ENCODE peak calls at places on chromosomes 16 and 17, in four cellular contexts. W, K, S and Z are unnamed samples. For H3K27me3, the result is how much of the 10 kb centered on the place peaks cover.

GRCh38 chr16:73956592-73957495 is 339.8 kb upstream of the PSMD7 start:
- DNase-seq in W (peak), K (peak), S (peak), Z (peak)

GRCh38 chr17:41710472-41711090 is 1.6 kb upstream of the GAST start:
- DNase-seq in W (no peak), K (no peak), S (no peak), Z (peak)

GRCh38 chr17:7881655-7882054 is 6.9 kb upstream of the CHD3 start:
- DNase-seq in W (peak), K (no peak), S (no peak), Z (no peak)

GRCh38 chr17:63024716-63025115 is 58.7 kb downstream of the TANC2 start:
- DNase-seq in W (no peak), K (no peak), S (no peak), Z (no peak)

GRCh38 chr16:12339686-12340085 is 363.2 kb downstream of the SNX29 start:
- DNase-seq in W (no peak), K (peak), S (no peak), Z (no peak)

GRCh38 chr16:58940609-58941008 is 206.5 kb upstream of the GOT2 start:
- DNase-seq in W (no peak), K (no peak), S (no peak), Z (no peak)

GRCh38 chr17:60563743-60564142 is 36.2 kb upstream of the PPM1D start:
- DNase-seq in W (no peak), K (no peak), S (no peak), Z (no peak)

GRCh38 chr16:322476-323143 is 29.9 kb downstream of the AXIN1 start:
- DNase-seq in W (no peak), K (no peak), S (no peak), Z (no peak)

GRCh38 chr16:56409195-56409594 is 16.1 kb downstream of the AMFR start:
- DNase-seq in W (no peak), K (no peak), S (no peak), Z (no peak)

GRCh38 chr16:70474320-70475053 is 20.1 kb downstream of the FCSK start:
- DNase-seq in W (no peak), K (no peak), S (no peak), Z (no peak)

GRCh38 chr17:67433248-67433924 is 56.3 kb downstream of the PITPNC1 start:
- DNase-seq in W (no peak), K (no peak), S (no peak), Z (no peak)

GRCh38 chr16:13176711-13177110 is 275.3 kb downstream of the SHISA9 start:
- DNase-seq in W (no peak), K (no peak), S (no peak), Z (no peak)

GRCh38 chr16:79026117-79026516 is 574.4 kb downstream of the MAF start:
- DNase-seq in W (no peak), K (no peak), S (no peak), Z (no peak)

GRCh38 chr16:30430428-30430970 is 669 bp upstream of the DCTPP1 start:
- DNase-seq in W (no peak), K (no peak), S (no peak), Z (no peak)

GRCh38 chr16:57392694-57393093 is 11.9 kb upstream of the CCL17 start:
- DNase-seq in W (no peak), K (no peak), S (no peak), Z (no peak)

GRCh38 chr17:28402224-28402630 is 3.8 kb downstream of the SLC46A1 start:
- DNase-seq in W (no peak), K (no peak), S (no peak), Z (no peak)

GRCh38 chr17:27569257-27569722 is 61.7 kb upstream of the LGALS9 start:
- DNase-seq in W (no peak), K (no peak), S (no peak), Z (no peak)

GRCh38 chr17:64635647-64636305 is 26.3 kb downstream of the SMURF2 start:
- DNase-seq in W (no peak), K (no peak), S (no peak), Z (no peak)

GRCh38 chr16:47162670-47163420 is 19.1 kb upstream of the NETO2 start:
- DNase-seq in W (no peak), K (no peak), S (no peak), Z (no peak)

GRCh38 chr16:11155284-11155806 is 100.7 kb downstream of the SOCS1 start:
- DNase-seq in W (no peak), K (no peak), S (no peak), Z (no peak)

GRCh38 chr17:78414178-78415162 is 36.0 kb downstream of the PGS1 start:
- DNase-seq in W (no peak), K (no peak), S (no peak), Z (no peak)

GRCh38 chr17:27651411-27652345 is 20.7 kb downstream of the LGALS9 start:
- DNase-seq in W (peak), K (no peak), S (peak), Z (no peak)

GRCh38 chr16:976389-976931 is 5.1 kb upstream of the SOX8 start:
- DNase-seq in W (no peak), K (no peak), S (no peak), Z (no peak)

GRCh38 chr17:16935241-16935663 is 36.7 kb downstream of the TNFRSF13B start:
- DNase-seq in W (no peak), K (peak), S (no peak), Z (no peak)

GRCh38 chr17:37239690-37240344 is 136.0 kb upstream of the C17orf78 start:
- DNase-seq in W (no peak), K (no peak), S (no peak), Z (no peak)

GRCh38 chr17:2263183-2263954 is 40.2 kb downstream of the SMG6 start:
- DNase-seq in W (peak), K (no peak), S (no peak), Z (no peak)

GRCh38 chr17:27408891-27409290 is 47.4 kb upstream of the KSR1 start:
- DNase-seq in W (no peak), K (no peak), S (no peak), Z (no peak)

GRCh38 chr16:50845296-50845695 is 103.4 kb downstream of the CYLD start:
- DNase-seq in W (no peak), K (no peak), S (no peak), Z (no peak)

GRCh38 chr16:29926675-29927522 is 873 bp upstream of the KCTD13 start:
- DNase-seq in W (peak), K (no peak), S (no peak), Z (no peak)

GRCh38 chr16:3774156-3774767 is 56.9 kb upstream of the TRAP1 start:
- DNase-seq in W (peak), K (no peak), S (no peak), Z (no peak)

GRCh38 chr16:15482068-15482747 is 47.8 kb downstream of the BMERB1 start:
- DNase-seq in W (peak), K (no peak), S (peak), Z (peak)

GRCh38 chr17:7632492-7632894 is 2.6 kb downstream of the SHBG start:
- DNase-seq in W (no peak), K (no peak), S (no peak), Z (no peak)

GRCh38 chr16:70694088-70694487 is 8.2 kb upstream of the MTSS2 start:
- DNase-seq in W (no peak), K (no peak), S (peak), Z (peak)

GRCh38 chr17:43707184-43707583 is 45.5 kb upstream of the MEOX1 start:
- DNase-seq in W (no peak), K (no peak), S (no peak), Z (no peak)
- H3K27me3 ChIP-seq in W (under half), K (under half), S (under half), Z (under half)

GRCh38 chr16:62036101-62036806 is at the start of gene CDH8:
- DNase-seq in W (no peak), K (no peak), S (no peak), Z (no peak)
- H3K4me3 ChIP-seq in W (peak), K (peak), S (no peak), Z (peak)

GRCh38 chr17:80438806-80439205 is 23.8 kb downstream of the ENDOV start:
- DNase-seq in W (no peak), K (no peak), S (no peak), Z (no peak)

GRCh38 chr17:80441598-80442304 is 26.8 kb downstream of the ENDOV start:
- DNase-seq in W (no peak), K (no peak), S (no peak), Z (no peak)

GRCh38 chr17:80433916-80434666 is 19.1 kb downstream of the ENDOV start:
- DNase-seq in W (no peak), K (no peak), S (no peak), Z (no peak)

GRCh38 chr17:80441133-80441578 is 26.2 kb downstream of the ENDOV start:
- DNase-seq in W (no peak), K (no peak), S (no peak), Z (no peak)

DNA sequence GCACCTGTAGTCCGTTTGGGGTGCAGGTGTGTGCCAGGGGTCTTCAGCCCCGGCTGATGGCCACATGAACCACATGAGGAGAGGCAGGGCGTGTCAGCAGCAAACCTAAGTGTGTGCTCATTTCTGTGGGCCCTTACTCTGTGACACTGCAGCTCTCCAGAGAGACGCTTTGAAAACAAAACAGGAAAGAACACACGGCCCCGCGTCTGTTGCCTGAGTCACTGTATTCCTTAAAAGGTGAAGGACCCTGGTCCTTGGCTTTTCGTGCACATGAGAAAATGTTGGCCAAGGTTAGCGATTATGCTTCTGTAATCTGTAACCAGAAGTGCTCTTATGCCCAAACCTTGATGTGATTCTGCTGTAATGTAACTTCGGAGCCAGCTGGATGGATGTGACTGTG is 22.6 kb downstream of the ENDOV start:
- DNase-seq in W (no peak), K (no peak), S (no peak), Z (no peak)
- H3K27me3 ChIP-seq in W (under half), K (under half), S (under half), Z (under half)

GRCh38 chr16:4805231-4805630 is 2.8 kb upstream of the ROGDI start:
- DNase-seq in W (no peak), K (no peak), S (no peak), Z (no peak)

GRCh38 chr16:4801962-4802658 is at the start of gene ROGDI:
- DNase-seq in W (peak), K (peak), S (no peak), Z (peak)

GRCh38 chr16:4801051-4801961 is 1.1 kb downstream of the ROGDI start:
- DNase-seq in W (no peak), K (no peak), S (no peak), Z (no peak)

GRCh38 chr16:4802659-4803287 is 340 bp upstream of the ROGDI start:
- DNase-seq in W (peak), K (peak), S (peak), Z (peak)

GRCh38 chr16:4803479-4804243 is 1.2 kb upstream of the ROGDI start:
- DNase-seq in W (no peak), K (no peak), S (no peak), Z (no peak)
- H3K4me3 ChIP-seq in W (no peak), K (peak), S (no peak), Z (no peak)